ENCODE peak calls at places on chromosome 10, in seven cellular contexts. One of them, this sample, is unnamed. For H3K27me3, the result is how much of the 10 kb centered on the place peaks cover.

GRCh38 chr10:13765641-13766341 is 179.0 kb downstream of the PRPF18 start:
- DNase-seq in H1: no peak
- DNase-seq in HepG2: peak
- DNase-seq in SK-N-SH: no peak
- DNase-seq in HCT116: no peak
- DNase-seq in GM12878: no peak
- DNase-seq in K562: no peak
- DNase-seq in this sample: no peak

GRCh38 chr10:110783509-110784103 is 88.1 kb upstream of the PDCD4 start:
- DNase-seq in H1: no peak
- DNase-seq in HepG2: no peak
- DNase-seq in SK-N-SH: no peak
- DNase-seq in HCT116: no peak
- DNase-seq in GM12878: no peak
- DNase-seq in K562: no peak
- DNase-seq in this sample: no peak

GRCh38 chr10:124748953-124749645 is 4.9 kb upstream of the FAM53B start:
- DNase-seq in H1: no peak
- DNase-seq in HepG2: no peak
- DNase-seq in SK-N-SH: no peak
- DNase-seq in HCT116: no peak
- DNase-seq in GM12878: no peak
- DNase-seq in K562: no peak
- DNase-seq in this sample: no peak

GRCh38 chr10:79243211-79244067 is 103.8 kb upstream of the PPIF start:
- DNase-seq in H1: peak
- DNase-seq in HepG2: no peak
- DNase-seq in SK-N-SH: peak
- DNase-seq in HCT116: no peak
- DNase-seq in GM12878: no peak
- DNase-seq in K562: no peak
- DNase-seq in this sample: no peak

GRCh38 chr10:88783734-88784133 is 18.8 kb upstream of the LIPM start:
- DNase-seq in H1: no peak
- DNase-seq in HepG2: no peak
- DNase-seq in SK-N-SH: no peak
- DNase-seq in HCT116: no peak
- DNase-seq in GM12878: no peak
- DNase-seq in K562: no peak
- DNase-seq in this sample: no peak

GRCh38 chr10:114511875-114512274 is 107.6 kb upstream of the AFAP1L2 start:
- DNase-seq in H1: no peak
- DNase-seq in HepG2: no peak
- DNase-seq in SK-N-SH: no peak
- DNase-seq in HCT116: no peak
- DNase-seq in GM12878: no peak
- DNase-seq in K562: no peak
- DNase-seq in this sample: no peak

GRCh38 chr10:60732240-60733188 is 45.8 kb upstream of the CDK1 start:
- DNase-seq in H1: peak
- DNase-seq in HepG2: no peak
- DNase-seq in SK-N-SH: no peak
- DNase-seq in HCT116: no peak
- DNase-seq in GM12878: no peak
- DNase-seq in K562: no peak
- DNase-seq in this sample: no peak

GRCh38 chr10:11546581-11546980 is 64.9 kb downstream of the USP6NL start:
- DNase-seq in H1: no peak
- DNase-seq in HepG2: no peak
- DNase-seq in SK-N-SH: no peak
- DNase-seq in HCT116: no peak
- DNase-seq in GM12878: no peak
- DNase-seq in K562: no peak
- DNase-seq in this sample: no peak

GRCh38 chr10:61992059-61992460 is 90.6 kb downstream of the ARID5B start:
- DNase-seq in H1: no peak
- DNase-seq in HepG2: no peak
- DNase-seq in SK-N-SH: no peak
- DNase-seq in HCT116: no peak
- DNase-seq in GM12878: no peak
- DNase-seq in K562: no peak
- DNase-seq in this sample: no peak

GRCh38 chr10:101489355-101489754 is 98.7 kb downstream of the POLL start:
- DNase-seq in H1: no peak
- DNase-seq in HepG2: peak
- DNase-seq in SK-N-SH: no peak
- DNase-seq in HCT116: no peak
- DNase-seq in GM12878: no peak
- DNase-seq in K562: no peak
- DNase-seq in this sample: no peak

GRCh38 chr10:11986593-11987216 is 55.9 kb downstream of the UPF2 start:
- DNase-seq in H1: peak
- DNase-seq in HepG2: peak
- DNase-seq in SK-N-SH: peak
- DNase-seq in HCT116: peak
- DNase-seq in GM12878: peak
- DNase-seq in K562: peak
- DNase-seq in this sample: peak

GRCh38 chr10:111076682-111077661 is at the start of gene ADRA2A:
- DNase-seq in H1: peak
- DNase-seq in HepG2: no peak
- DNase-seq in SK-N-SH: peak
- DNase-seq in HCT116: no peak
- DNase-seq in GM12878: no peak
- DNase-seq in K562: no peak
- DNase-seq in this sample: no peak

GRCh38 chr10:104993085-104993484 is 352.0 kb downstream of the SORCS3 start:
- DNase-seq in H1: no peak
- DNase-seq in HepG2: no peak
- DNase-seq in SK-N-SH: no peak
- DNase-seq in HCT116: no peak
- DNase-seq in GM12878: no peak
- DNase-seq in K562: no peak
- DNase-seq in this sample: no peak

GRCh38 chr10:107056160-107056559 is 108.3 kb downstream of the SORCS1 start:
- DNase-seq in H1: no peak
- DNase-seq in HepG2: no peak
- DNase-seq in SK-N-SH: no peak
- DNase-seq in HCT116: no peak
- DNase-seq in GM12878: no peak
- DNase-seq in K562: peak
- DNase-seq in this sample: no peak

GRCh38 chr10:118264838-118265470 is 77.2 kb downstream of the FAM204A start:
- DNase-seq in H1: no peak
- DNase-seq in HepG2: no peak
- DNase-seq in SK-N-SH: no peak
- DNase-seq in HCT116: no peak
- DNase-seq in GM12878: no peak
- DNase-seq in K562: no peak
- DNase-seq in this sample: no peak

GRCh38 chr10:111319866-111320265 is 243.0 kb downstream of the ADRA2A start:
- DNase-seq in H1: no peak
- DNase-seq in HepG2: no peak
- DNase-seq in SK-N-SH: no peak
- DNase-seq in HCT116: no peak
- DNase-seq in GM12878: no peak
- DNase-seq in K562: no peak
- DNase-seq in this sample: no peak

GRCh38 chr10:22617516-22617915 is 96.9 kb downstream of the PIP4K2A start:
- DNase-seq in H1: no peak
- DNase-seq in HepG2: no peak
- DNase-seq in SK-N-SH: no peak
- DNase-seq in HCT116: no peak
- DNase-seq in GM12878: no peak
- DNase-seq in K562: peak
- DNase-seq in this sample: no peak
- TF ChIP-seq POLR2AphosphoS5 in H1: no peak
- TF ChIP-seq POLR2AphosphoS5 in HepG2: no peak
- TF ChIP-seq POLR2AphosphoS5 in SK-N-SH: no peak
- TF ChIP-seq POLR2AphosphoS5 in HCT116: no peak
- TF ChIP-seq POLR2AphosphoS5 in GM12878: no peak
- TF ChIP-seq POLR2AphosphoS5 in K562: no peak
- TF ChIP-seq POLR2AphosphoS5 in this sample: no peak

DNA sequence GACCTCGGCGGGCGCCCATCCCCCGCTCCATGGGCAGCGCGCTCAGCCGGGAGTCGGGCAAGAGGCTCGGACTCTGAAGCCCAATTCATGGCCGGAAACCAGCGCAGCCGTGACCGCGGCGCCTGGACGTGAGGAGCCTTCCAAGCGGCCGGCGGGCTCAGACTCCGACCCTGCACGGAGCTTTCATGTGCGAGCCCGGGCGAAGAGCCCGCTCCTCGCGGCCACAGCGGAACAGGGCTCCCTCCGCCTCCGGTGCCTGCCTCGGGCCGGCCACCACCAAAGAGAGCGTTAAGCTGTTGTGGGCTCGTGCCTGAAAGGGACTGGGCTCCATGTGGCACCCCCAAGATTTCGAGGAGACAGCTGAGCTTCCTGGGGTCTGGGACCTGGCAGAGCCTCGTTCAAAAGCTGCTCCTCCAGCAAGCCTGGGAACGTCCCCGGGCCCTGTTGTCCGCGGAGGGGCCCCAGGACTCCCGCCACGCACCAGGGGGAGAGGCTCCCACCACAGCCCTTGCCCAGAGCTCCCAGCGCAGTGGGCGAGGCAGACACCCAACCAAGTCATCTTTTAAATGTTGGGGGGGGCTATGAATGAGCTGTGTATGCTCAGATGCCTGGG is 850 bp upstream of the GRID1 start:
- DNase-seq in H1: peak
- DNase-seq in HepG2: no peak
- DNase-seq in SK-N-SH: peak
- DNase-seq in HCT116: no peak
- DNase-seq in GM12878: no peak
- DNase-seq in K562: no peak
- DNase-seq in this sample: no peak
- H3K27me3 ChIP-seq in H1: half or more
- H3K27me3 ChIP-seq in HepG2: half or more
- H3K27me3 ChIP-seq in SK-N-SH: under half
- H3K27me3 ChIP-seq in HCT116: under half
- H3K27me3 ChIP-seq in GM12878: under half
- H3K27me3 ChIP-seq in K562: under half
- H3K27me3 ChIP-seq in this sample: under half

GRCh38 chr10:129371543-129371942 is 95.5 kb upstream of the MGMT start:
- DNase-seq in H1: no peak
- DNase-seq in HepG2: no peak
- DNase-seq in SK-N-SH: no peak
- DNase-seq in HCT116: no peak
- DNase-seq in GM12878: no peak
- DNase-seq in K562: no peak
- DNase-seq in this sample: no peak

GRCh38 chr10:129369566-129369965 is 97.5 kb upstream of the MGMT start:
- DNase-seq in H1: no peak
- DNase-seq in HepG2: no peak
- DNase-seq in SK-N-SH: peak
- DNase-seq in HCT116: no peak
- DNase-seq in GM12878: no peak
- DNase-seq in K562: no peak
- DNase-seq in this sample: no peak

GRCh38 chr10:129361676-129362376 is 105.2 kb upstream of the MGMT start:
- DNase-seq in H1: peak
- DNase-seq in HepG2: no peak
- DNase-seq in SK-N-SH: no peak
- DNase-seq in HCT116: no peak
- DNase-seq in GM12878: no peak
- DNase-seq in K562: no peak
- DNase-seq in this sample: no peak

GRCh38 chr10:129364949-129365348 is 102.1 kb upstream of the MGMT start:
- DNase-seq in H1: no peak
- DNase-seq in HepG2: no peak
- DNase-seq in SK-N-SH: no peak
- DNase-seq in HCT116: no peak
- DNase-seq in GM12878: no peak
- DNase-seq in K562: no peak
- DNase-seq in this sample: no peak

GRCh38 chr10:129365767-129366400 is 101.2 kb upstream of the MGMT start:
- DNase-seq in H1: no peak
- DNase-seq in HepG2: no peak
- DNase-seq in SK-N-SH: peak
- DNase-seq in HCT116: peak
- DNase-seq in GM12878: no peak
- DNase-seq in K562: peak
- DNase-seq in this sample: no peak
- TF ChIP-seq SIN3A in H1: no peak
- TF ChIP-seq SIN3A in HepG2: no peak
- TF ChIP-seq SIN3A in SK-N-SH: no peak
- TF ChIP-seq SIN3A in HCT116: no peak
- TF ChIP-seq SIN3A in GM12878: no peak
- TF ChIP-seq SIN3A in K562: no peak
- TF ChIP-seq SIN3A in this sample: no peak

DNA sequence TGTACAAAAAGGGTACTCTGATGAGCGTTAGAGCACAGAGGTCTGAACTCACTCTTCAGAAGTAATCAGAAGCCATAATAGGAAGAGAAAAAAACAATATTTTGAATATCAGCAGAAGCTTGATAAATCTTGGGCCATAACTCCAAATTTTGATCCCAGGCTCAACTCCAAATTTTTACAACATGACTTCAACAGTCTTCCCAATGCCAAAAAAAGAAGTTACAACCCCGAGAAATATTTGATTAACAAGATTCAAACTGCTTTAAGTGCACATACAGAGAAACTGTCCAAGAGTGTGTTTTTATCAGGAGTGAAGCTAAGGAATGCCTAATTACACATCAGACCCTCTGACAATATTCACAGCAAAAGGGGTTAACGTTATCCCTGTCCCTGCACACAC is 7.5 kb downstream of the MPP7 start:
- DNase-seq in H1: no peak
- DNase-seq in HepG2: no peak
- DNase-seq in SK-N-SH: no peak
- DNase-seq in HCT116: no peak
- DNase-seq in GM12878: no peak
- DNase-seq in K562: no peak
- DNase-seq in this sample: no peak
- TF ChIP-seq POLR2AphosphoS5 in H1: no peak
- TF ChIP-seq POLR2AphosphoS5 in HepG2: no peak
- TF ChIP-seq POLR2AphosphoS5 in SK-N-SH: no peak
- TF ChIP-seq POLR2AphosphoS5 in HCT116: no peak
- TF ChIP-seq POLR2AphosphoS5 in GM12878: no peak
- TF ChIP-seq POLR2AphosphoS5 in K562: no peak
- TF ChIP-seq POLR2AphosphoS5 in this sample: no peak